ENCODE peak calls at places on chromosome 15, in ten cellular contexts. D is iPS DF 6.9, I is colonic mucosa, V is psoas muscle, B is A673, W is upper lobe of left lung, M is testis, Q is breast epithelium, K is left ventricle myocardium inferior, X is mucosa of descending colon. T is an unnamed sample.

GRCh38 chr15:80550219-80550909 is 144.7 kb upstream of the ABHD17C start:
- DNase-seq in B (no peak), W (no peak), K (no peak), Q (no peak), D (no peak), I (no peak), V (no peak), X (no peak), M (no peak), T (no peak)

GRCh38 chr15:86555939-86556725 is 476.5 kb downstream of the AGBL1 start:
- DNase-seq in V (no peak), B (no peak), M (no peak), K (no peak), W (no peak), Q (no peak), D (no peak), I (no peak), X (no peak), T (no peak)

GRCh38 chr15:23616536-23616935 is 31.1 kb downstream of the MAGEL2 start:
- DNase-seq in W (no peak), V (no peak), M (no peak), K (no peak), X (no peak), I (no peak), D (no peak), Q (no peak), B (no peak), T (no peak)

GRCh38 chr15:64930778-64931240 is 19.1 kb downstream of the ANKDD1A start:
- DNase-seq in B (no peak), I (no peak), V (no peak), D (no peak), K (no peak), X (no peak), W (no peak), Q (no peak), M (no peak), T (no peak)

GRCh38 chr15:60476713-60477112 is 2.2 kb downstream of the ICE2 start:
- DNase-seq in X (no peak), Q (no peak), W (no peak), I (no peak), B (no peak), K (no peak), M (no peak), V (no peak), D (no peak), T (no peak)

GRCh38 chr15:59364238-59364637 is 8.4 kb downstream of the MYO1E start:
- DNase-seq in V (no peak), B (no peak), X (no peak), D (no peak), W (no peak), Q (no peak), K (no peak), I (no peak), M (no peak), T (no peak)

GRCh38 chr15:96497951-96498350 is 167.5 kb downstream of the NR2F2 start:
- DNase-seq in D (no peak), B (no peak), X (no peak), W (no peak), M (no peak), Q (no peak), K (no peak), V (no peak), I (no peak), T (no peak)

GRCh38 chr15:86568378-86568777 is 488.7 kb downstream of the AGBL1 start:
- DNase-seq in W (no peak), M (no peak), K (no peak), B (no peak), Q (no peak), I (no peak), X (no peak), V (no peak), D (no peak), T (no peak)

GRCh38 chr15:93286456-93286855 is 197.4 kb upstream of the RGMA start:
- DNase-seq in I (no peak), V (no peak), B (no peak), X (no peak), Q (no peak), D (no peak), K (no peak), W (no peak), M (no peak), T (no peak)

GRCh38 chr15:93278006-93278405 is 189.0 kb upstream of the RGMA start:
- DNase-seq in X (no peak), K (no peak), W (peak; percentile 36), M (no peak), D (no peak), Q (no peak), I (no peak), B (no peak), V (peak; percentile 70), T (no peak)

GRCh38 chr15:93288718-93289117 is 199.7 kb upstream of the RGMA start:
- DNase-seq in K (no peak), D (no peak), V (no peak), I (no peak), X (no peak), W (no peak), Q (no peak), M (no peak), B (no peak), T (no peak)

DNA sequence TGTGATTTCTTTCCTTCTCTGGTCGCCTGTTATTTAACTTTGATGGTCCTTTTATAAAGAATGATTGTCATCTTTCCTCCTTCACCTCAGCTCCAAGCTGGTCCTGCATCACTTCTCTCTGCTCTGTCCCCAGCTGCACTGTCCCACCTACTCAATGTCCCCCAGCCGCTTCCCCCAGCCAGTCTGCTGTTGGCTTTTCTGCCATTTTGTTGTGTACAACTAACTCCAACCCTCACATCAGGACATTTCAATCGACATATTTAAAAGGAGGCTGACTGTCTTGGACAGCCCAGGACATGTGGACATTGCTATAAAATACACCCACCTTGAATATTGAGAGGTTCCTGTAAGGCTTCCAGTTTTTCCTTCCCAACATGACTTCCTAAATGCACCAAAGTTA is 193.8 kb upstream of the RGMA start:
- DNase-seq in X (no peak), K (no peak), I (no peak), V (no peak), W (no peak), Q (no peak), B (no peak), D (no peak), M (no peak), T (no peak)
- H3K36me3 ChIP-seq in X (no peaks in the 10 kb centered on the region), K (no peaks in the 10 kb centered on the region), I (no peaks in the 10 kb centered on the region), V (no peaks in the 10 kb centered on the region), W (no peaks in the 10 kb centered on the region), Q (no peaks in the 10 kb centered on the region), B (no peaks in the 10 kb centered on the region), D (no peaks in the 10 kb centered on the region), M (no peaks in the 10 kb centered on the region), T (no peaks in the 10 kb centered on the region)

DNA sequence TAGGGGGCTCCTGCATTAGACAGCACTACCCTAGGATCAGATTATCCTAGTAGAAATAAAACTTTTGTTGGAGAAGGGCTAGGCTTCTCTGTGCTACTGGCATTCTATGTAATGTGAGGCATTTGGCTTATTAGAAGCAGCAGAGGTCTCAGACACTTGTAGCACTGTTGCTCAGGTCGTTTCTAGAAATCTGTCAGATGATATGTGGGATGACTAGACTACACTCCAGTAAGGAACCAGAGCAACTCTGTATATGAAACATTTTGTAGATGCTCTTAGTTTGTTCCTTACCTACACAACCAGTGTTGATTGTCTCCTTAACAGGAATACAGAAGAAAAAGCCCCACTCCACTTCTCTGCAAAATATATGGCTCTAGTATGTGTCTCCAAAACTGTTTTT is 21.9 kb upstream of the FBXL22 start:
- DNase-seq in X (no peak), D (no peak), V (no peak), W (no peak), B (no peak), I (no peak), M (no peak), K (no peak), Q (no peak), T (no peak)
- H3K36me3 ChIP-seq in X (peaks cover 3% of the 10 kb centered on the region), D (no peaks in the 10 kb centered on the region), V (peaks cover 70% of the 10 kb centered on the region), W (peaks cover 24% of the 10 kb centered on the region), B (peaks cover 31% of the 10 kb centered on the region), I (peaks cover 9% of the 10 kb centered on the region), M (no peaks in the 10 kb centered on the region), K (peaks cover 56% of the 10 kb centered on the region), Q (peaks cover 5% of the 10 kb centered on the region), T (no peaks in the 10 kb centered on the region)

GRCh38 chr15:66594836-66595235 is 29.0 kb upstream of the LCTL start:
- DNase-seq in X (no peak), Q (no peak), V (no peak), I (no peak), D (no peak), B (no peak), M (no peak), K (no peak), W (no peak), T (no peak)

GRCh38 chr15:66593219-66593780 is 27.5 kb upstream of the LCTL start:
- DNase-seq in X (no peak), K (no peak), W (no peak), I (no peak), Q (no peak), D (no peak), B (no peak), M (no peak), V (no peak), T (no peak)

GRCh38 chr15:66594344-66594743 is 28.5 kb upstream of the LCTL start:
- DNase-seq in I (no peak), D (no peak), K (no peak), V (no peak), B (no peak), W (no peak), Q (no peak), X (no peak), M (no peak), T (no peak)

GRCh38 chr15:66591322-66591862 is 25.6 kb upstream of the LCTL start:
- DNase-seq in M (no peak), X (no peak), I (no peak), K (no peak), V (no peak), W (no peak), D (no peak), B (no peak), Q (no peak), T (no peak)

GRCh38 chr15:66592505-66593218 is 26.9 kb upstream of the LCTL start:
- DNase-seq in M (no peak), B (no peak), Q (no peak), D (no peak), V (no peak), K (no peak), X (no peak), I (peak; percentile 41), W (no peak), T (no peak)
- H3K36me3 ChIP-seq in M (no peaks in the 10 kb centered on the region), B (no peaks in the 10 kb centered on the region), Q (no peaks in the 10 kb centered on the region), D (no peaks in the 10 kb centered on the region), V (no peaks in the 10 kb centered on the region), K (no peaks in the 10 kb centered on the region), X (no peaks in the 10 kb centered on the region), I (no peaks in the 10 kb centered on the region), W (no peaks in the 10 kb centered on the region), T (no peaks in the 10 kb centered on the region)

GRCh38 chr15:28133281-28133680 is 34.2 kb upstream of the OCA2 start:
- DNase-seq in X (no peak), I (no peak), Q (no peak), W (no peak), V (no peak), M (no peak), D (no peak), K (no peak), B (no peak), T (no peak)

GRCh38 chr15:28131400-28131799 is 32.3 kb upstream of the OCA2 start:
- DNase-seq in W (peak; percentile 43), B (no peak), I (no peak), Q (no peak), K (no peak), V (no peak), D (no peak), X (no peak), M (no peak), T (no peak)

GRCh38 chr15:28132524-28133275 is 33.6 kb upstream of the OCA2 start:
- DNase-seq in I (no peak), W (peak; percentile 74), K (no peak), X (no peak), B (no peak), M (no peak), D (no peak), V (no peak), Q (no peak), T (no peak)

GRCh38 chr15:28130651-28131050 is 31.5 kb upstream of the OCA2 start:
- DNase-seq in Q (no peak), W (peak; percentile 39), B (no peak), X (no peak), I (no peak), D (no peak), K (no peak), M (no peak), V (no peak), T (no peak)

DNA sequence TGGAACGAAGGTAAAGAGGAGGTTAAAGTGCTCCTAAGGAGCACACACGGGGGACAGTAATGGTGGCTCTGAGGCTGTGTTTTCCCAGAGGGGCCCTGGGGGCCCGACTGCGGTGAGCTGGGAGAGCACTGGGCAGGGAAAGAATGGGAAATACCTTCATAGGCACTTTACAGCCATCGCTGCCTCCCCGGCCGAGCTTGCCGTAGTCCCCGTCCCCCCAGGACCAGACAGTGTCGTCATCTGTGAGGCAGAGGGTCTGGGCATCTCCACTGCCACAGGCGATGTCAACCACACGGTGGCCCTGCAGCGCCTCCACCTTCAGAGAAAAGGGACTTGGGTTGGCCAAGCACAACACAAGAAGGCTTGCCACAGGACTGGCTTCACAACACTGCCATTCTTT is 32.8 kb upstream of the OCA2 start:
- DNase-seq in X (no peak), W (peak; percentile 42), B (no peak), Q (no peak), V (no peak), M (no peak), K (no peak), I (no peak), D (no peak), T (no peak)
- H3K36me3 ChIP-seq in X (no peaks in the 10 kb centered on the region), W (peaks cover 48% of the 10 kb centered on the region), B (peaks cover 13% of the 10 kb centered on the region), Q (no peaks in the 10 kb centered on the region), V (peaks cover 64% of the 10 kb centered on the region), M (no peaks in the 10 kb centered on the region), K (peaks cover 67% of the 10 kb centered on the region), I (peaks cover 6% of the 10 kb centered on the region), D (peaks cover 16% of the 10 kb centered on the region), T (no peaks in the 10 kb centered on the region)